ENCODE peak calls at places on chromosome 21, in five cellular contexts. Q, N, R, S and D are unnamed samples.

GRCh38 chr21:41630249-41630648 is 122.3 kb upstream of the TMPRSS2 start:
- DNase-seq in Q (no peak), N (no peak), S (no peak), R (no peak), D (peak)

GRCh38 chr21:41663805-41664788 is 102.8 kb downstream of the RIPK4 start:
- DNase-seq in Q (no peak), R (no peak), N (no peak), S (peak), D (no peak)

GRCh38 chr21:28283652-28284490 is 708.8 kb downstream of the LTN1 start:
- DNase-seq in N (no peak), S (no peak), R (no peak), Q (no peak), D (no peak)

GRCh38 chr21:21188513-21189188 is 190.4 kb downstream of the NCAM2 start:
- DNase-seq in N (no peak), S (no peak), R (no peak), Q (no peak), D (no peak)

GRCh38 chr21:36203603-36203889 is 46.9 kb downstream of the DOP1B start:
- DNase-seq in N (peak), S (no peak), Q (no peak), R (no peak), D (peak)

GRCh38 chr21:42974832-42975820 is 764 bp downstream of the PKNOX1 start:
- DNase-seq in Q (no peak), S (peak), R (no peak), N (peak), D (no peak)

GRCh38 chr21:26280715-26281310 is 110.2 kb upstream of the APP start:
- DNase-seq in R (no peak), S (no peak), Q (no peak), N (no peak), D (no peak)

GRCh38 chr21:31124005-31124404 is 85.7 kb upstream of the KRTAP19-8 start:
- DNase-seq in R (no peak), Q (no peak), N (no peak), S (peak), D (no peak)

GRCh38 chr21:18986197-18986596 is 582.6 kb upstream of the TMPRSS15 start:
- DNase-seq in S (no peak), R (no peak), Q (no peak), N (no peak), D (no peak)

DNA sequence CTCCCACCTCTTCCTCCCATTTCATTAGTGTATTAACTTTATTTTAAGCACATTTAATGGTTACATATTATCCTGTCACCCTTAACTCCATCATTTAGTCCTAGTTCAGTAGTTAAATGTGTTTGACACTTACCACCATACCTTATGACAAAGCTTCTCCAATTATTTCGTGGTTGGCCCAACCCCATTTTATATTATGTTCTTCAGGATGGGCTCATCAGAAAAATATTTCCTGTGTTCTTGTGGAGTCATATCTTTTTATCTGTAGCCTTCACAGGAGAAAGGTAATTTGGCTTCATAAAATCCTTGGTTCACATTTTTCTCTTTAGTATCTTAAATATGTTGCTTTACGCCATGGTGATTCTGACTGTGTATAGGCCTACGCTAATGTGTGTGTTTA is 142.3 kb upstream of the COL6A1 start:
- DNase-seq in Q (no peak), S (no peak), R (no peak), N (no peak), D (no peak)
- H3K27ac ChIP-seq in Q (no peak), S (no peak), R (no peak), N (no peak), D (peak)

DNA sequence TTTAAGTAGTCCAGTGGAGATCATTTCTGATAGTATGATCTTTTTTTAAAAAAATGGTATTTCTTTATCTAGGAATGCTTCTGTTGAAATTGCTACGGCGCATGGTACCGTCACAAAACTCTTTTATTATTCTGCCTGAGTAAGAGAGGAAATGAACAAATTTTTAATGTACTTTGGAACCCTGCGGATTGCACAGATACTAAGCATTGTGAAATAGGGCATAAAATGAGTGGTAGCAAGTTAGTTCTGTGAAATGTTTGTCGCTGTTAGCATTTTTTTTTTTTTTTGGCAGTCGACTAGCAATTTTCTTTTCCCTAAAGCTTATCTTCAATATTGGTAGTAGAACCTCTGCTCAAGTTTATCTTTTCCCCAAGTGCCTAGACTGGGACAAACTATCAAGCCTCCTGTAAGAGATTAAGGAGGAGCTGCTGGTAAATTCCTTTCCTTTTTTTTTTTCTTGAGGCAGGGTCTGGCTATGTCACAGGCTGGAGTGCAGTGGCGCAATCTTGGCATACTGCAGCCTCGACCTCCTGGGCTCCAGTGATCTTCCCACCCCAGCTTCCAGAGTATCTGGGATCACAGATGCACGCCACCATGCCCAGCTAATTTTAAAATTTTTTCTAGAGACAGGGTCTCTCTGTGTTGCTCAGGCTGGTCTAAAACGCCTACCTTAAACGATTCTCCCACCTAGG is 2.2 kb downstream of the ITSN1 start:
- DNase-seq in R (no peak), N (no peak), S (peak), Q (no peak), D (no peak)
- H3K27ac ChIP-seq in R (no peak), N (peak), S (peak), Q (peak), D (peak)

GRCh38 chr21:45876381-45877159 is 105.0 kb upstream of the COL6A1 start:
- DNase-seq in N (no peak), R (no peak), Q (no peak), S (no peak), D (no peak)
- H3K27ac ChIP-seq in N (no peak), R (no peak), Q (no peak), S (no peak), D (no peak)

DNA sequence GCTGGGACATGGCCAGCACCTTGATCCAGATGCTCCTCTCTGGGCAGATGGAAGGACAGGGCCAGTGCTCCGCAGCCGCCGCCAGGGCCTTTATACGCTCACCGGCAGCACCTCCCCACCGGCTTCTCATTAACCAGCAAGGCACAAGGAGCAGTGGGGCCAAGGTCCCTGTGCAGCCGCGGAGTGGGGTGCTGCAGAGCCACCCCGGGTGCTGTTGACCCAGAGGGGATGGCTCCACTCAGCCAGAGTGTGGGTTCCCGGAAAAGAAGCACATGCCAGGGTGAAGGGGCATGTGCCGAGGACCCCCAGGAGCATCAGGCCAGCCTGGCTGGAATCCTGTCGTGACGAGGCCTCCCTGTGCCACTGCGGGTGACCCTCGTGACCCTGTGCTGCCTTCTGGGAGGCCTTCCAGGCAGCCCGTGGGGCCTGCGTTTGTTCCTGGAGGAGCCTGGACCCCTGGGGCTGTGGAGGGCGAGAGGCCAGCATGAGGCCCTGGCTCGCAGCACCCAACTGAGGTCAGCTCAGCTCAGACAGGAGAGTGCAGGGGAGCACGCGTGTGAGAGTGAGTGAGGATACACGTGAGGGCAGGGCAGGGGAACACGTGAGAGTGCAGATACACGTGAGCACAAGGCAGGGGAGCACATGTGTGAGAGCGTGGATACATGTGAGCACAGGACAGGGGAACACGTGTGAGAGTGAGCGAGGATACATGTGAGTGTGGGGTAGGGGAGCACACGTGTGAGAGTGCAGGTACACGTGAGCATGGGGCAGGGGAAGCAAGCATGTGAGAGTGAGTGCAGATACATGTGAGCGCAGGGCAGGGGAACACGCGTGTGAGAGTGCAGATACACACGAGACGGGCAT is at the start of gene FTCD:
- DNase-seq in Q (peak), N (no peak), R (no peak), S (peak), D (no peak)
- H3K27ac ChIP-seq in Q (no peak), N (no peak), R (no peak), S (no peak), D (no peak)

GRCh38 chr21:44713846-44714245 is 2.5 kb upstream of the TSPEAR start:
- DNase-seq in Q (no peak), S (no peak), R (no peak), N (no peak), D (no peak)

GRCh38 chr21:44710756-44711326 is 531 bp downstream of the TSPEAR start:
- DNase-seq in N (no peak), R (no peak), S (peak), Q (peak), D (peak)

GRCh38 chr21:44713130-44713529 is 1.8 kb upstream of the TSPEAR start:
- DNase-seq in R (no peak), N (no peak), Q (peak), S (peak), D (no peak)

GRCh38 chr21:44711327-44712202 is at the start of gene TSPEAR:
- DNase-seq in S (peak), Q (peak), R (no peak), N (no peak), D (no peak)

GRCh38 chr21:44712203-44713028 is 1.0 kb upstream of the TSPEAR start:
- DNase-seq in R (no peak), S (peak), Q (peak), N (no peak), D (no peak)
- H3K27ac ChIP-seq in R (no peak), S (no peak), Q (no peak), N (no peak), D (no peak)

DNA sequence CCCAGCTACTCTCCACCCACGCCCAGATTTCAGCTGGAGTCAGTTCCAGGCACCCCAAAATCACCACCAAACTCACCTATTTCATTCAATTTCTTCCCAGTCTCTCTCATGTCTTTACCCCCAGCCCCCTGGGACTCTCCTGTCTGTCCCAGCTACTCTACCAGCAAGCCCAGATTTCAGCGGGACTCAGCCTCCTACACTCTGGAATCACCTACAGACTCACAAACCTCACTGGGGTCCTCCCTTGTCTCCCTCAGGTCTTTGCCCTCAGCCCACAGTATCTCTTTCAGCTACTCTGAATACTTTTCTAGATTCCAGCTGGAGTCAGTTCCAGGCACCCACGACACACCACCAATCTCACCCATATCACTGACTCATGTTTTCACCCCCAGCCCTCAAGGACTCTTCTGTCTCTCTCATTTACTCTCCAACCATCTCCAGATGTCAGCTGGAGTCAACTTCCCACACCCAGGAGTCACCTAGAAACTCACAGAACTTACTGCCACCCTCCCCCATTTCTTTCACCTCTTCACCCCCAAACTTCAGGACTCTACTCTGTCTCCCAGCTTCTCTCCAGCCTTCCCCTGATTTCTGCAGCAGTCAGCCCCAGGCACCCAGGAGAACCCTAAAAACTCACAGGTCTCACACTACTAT is 1529.3 kb upstream of the TPTE start:
- DNase-seq in Q (no peak), R (no peak), N (no peak), S (no peak), D (no peak)
- H3K27ac ChIP-seq in Q (no peak), R (no peak), N (no peak), S (no peak), D (no peak)